ENCODE peak calls at places on chromosome 11, in seven cellular contexts. B is HFFc6; W is AG04449; Y is GM23338; C is thoracic aorta; R is astrocyte of the spinal cord; H is CD8-positive, alpha-beta T cell. D is an unnamed sample.

GRCh38 chr11:61152816-61153592 is 8.2 kb downstream of the VPS37C start:
- DNase-seq in B (peak), W (peak), Y (no peak), C (no peak), R (peak), H (no peak), D (no peak)

GRCh38 chr11:46680164-46680760 is 20.2 kb downstream of the ARHGAP1 start:
- DNase-seq in B (no peak), W (no peak), Y (no peak), C (no peak), R (no peak), H (no peak), D (no peak)

GRCh38 chr11:2138075-2138435 is 1.1 kb downstream of the IGF2 start:
- DNase-seq in B (no peak), W (no peak), Y (peak), C (no peak), R (no peak), H (no peak), D (no peak)

GRCh38 chr11:68052137-68052873 is 13.5 kb downstream of the TCIRG1 start:
- DNase-seq in B (no peak), W (no peak), Y (no peak), C (no peak), R (no peak), H (no peak), D (peak)

GRCh38 chr11:114785820-114786219 is 107.5 kb downstream of the NXPE2 start:
- DNase-seq in B (no peak), W (no peak), Y (no peak), C (no peak), R (no peak), H (no peak), D (no peak)

GRCh38 chr11:65225284-65226102 is 36.3 kb upstream of the POLA2 start:
- DNase-seq in B (peak), W (no peak), Y (peak), C (no peak), R (peak), H (peak), D (peak)

GRCh38 chr11:9755561-9755960 is 91.7 kb downstream of the SWAP70 start:
- DNase-seq in B (peak), W (peak), Y (no peak), C (no peak), R (peak), H (no peak), D (no peak)

GRCh38 chr11:5631969-5632635 is 7.3 kb downstream of the TRIM34 start:
- DNase-seq in B (no peak), W (no peak), Y (no peak), C (no peak), R (no peak), H (no peak), D (no peak)

GRCh38 chr11:35584321-35584720 is 33.9 kb upstream of the FJX1 start:
- DNase-seq in B (peak), W (no peak), Y (no peak), C (no peak), R (peak), H (no peak), D (no peak)

GRCh38 chr11:114440971-114441810 is 1.9 kb downstream of the REXO2 start:
- DNase-seq in B (no peak), W (no peak), Y (no peak), C (no peak), R (no peak), H (no peak), D (no peak)

GRCh38 chr11:110287537-110287936 is 8.9 kb downstream of the RDX start:
- DNase-seq in B (no peak), W (no peak), Y (no peak), C (no peak), R (no peak), H (no peak), D (no peak)

GRCh38 chr11:60831501-60832079 is 10.3 kb upstream of the CCDC86 start:
- DNase-seq in B (peak), W (no peak), Y (no peak), C (no peak), R (peak), H (no peak), D (no peak)

GRCh38 chr11:110176366-110177056 is 83.3 kb downstream of the ZC3H12C start:
- DNase-seq in B (no peak), W (no peak), Y (no peak), C (no peak), R (peak), H (no peak), D (no peak)

GRCh38 chr11:58770627-58771457 is 39.1 kb upstream of the GLYAT start:
- DNase-seq in B (peak), W (no peak), Y (no peak), C (no peak), R (no peak), H (no peak), D (no peak)

GRCh38 chr11:122717264-122717867 is 61.8 kb downstream of the UBASH3B start:
- DNase-seq in B (no peak), W (no peak), Y (no peak), C (no peak), R (no peak), H (peak), D (no peak)

GRCh38 chr11:124917115-124917637 is 1.9 kb upstream of the HEPN1 start:
- DNase-seq in B (no peak), W (no peak), Y (no peak), C (no peak), R (peak), H (no peak), D (no peak)

GRCh38 chr11:128462189-128462588 is 125.2 kb downstream of the ETS1 start:
- DNase-seq in B (no peak), W (no peak), Y (no peak), C (no peak), R (no peak), H (no peak), D (peak)

GRCh38 chr11:86670179-86670578 is 2.2 kb downstream of the ME3 start:
- DNase-seq in B (no peak), W (no peak), Y (no peak), C (no peak), R (no peak), H (no peak), D (no peak)

GRCh38 chr11:45755281-45755859 is 49.6 kb upstream of the SLC35C1 start:
- DNase-seq in B (no peak), W (no peak), Y (peak), C (no peak), R (no peak), H (no peak), D (no peak)

GRCh38 chr11:48354677-48355076 is 11.6 kb downstream of the OR4C5 start:
- DNase-seq in B (no peak), W (no peak), Y (no peak), C (no peak), R (no peak), H (no peak), D (no peak)

GRCh38 chr11:111663820-111664219 is 61.6 kb downstream of the SIK2 start:
- DNase-seq in B (no peak), W (no peak), Y (no peak), C (no peak), R (no peak), H (no peak), D (no peak)

GRCh38 chr11:120181446-120181992 is 29.3 kb upstream of the OAF start:
- DNase-seq in B (no peak), W (no peak), Y (no peak), C (no peak), R (no peak), H (no peak), D (no peak)

GRCh38 chr11:120182790-120183491 is 27.9 kb upstream of the OAF start:
- DNase-seq in B (no peak), W (no peak), Y (peak), C (no peak), R (no peak), H (no peak), D (no peak)

GRCh38 chr11:120182357-120182756 is 28.5 kb upstream of the OAF start:
- DNase-seq in B (no peak), W (no peak), Y (no peak), C (no peak), R (no peak), H (no peak), D (no peak)

GRCh38 chr11:120179071-120179672 is 31.7 kb upstream of the OAF start:
- DNase-seq in B (no peak), W (no peak), Y (no peak), C (no peak), R (no peak), H (no peak), D (no peak)

DNA sequence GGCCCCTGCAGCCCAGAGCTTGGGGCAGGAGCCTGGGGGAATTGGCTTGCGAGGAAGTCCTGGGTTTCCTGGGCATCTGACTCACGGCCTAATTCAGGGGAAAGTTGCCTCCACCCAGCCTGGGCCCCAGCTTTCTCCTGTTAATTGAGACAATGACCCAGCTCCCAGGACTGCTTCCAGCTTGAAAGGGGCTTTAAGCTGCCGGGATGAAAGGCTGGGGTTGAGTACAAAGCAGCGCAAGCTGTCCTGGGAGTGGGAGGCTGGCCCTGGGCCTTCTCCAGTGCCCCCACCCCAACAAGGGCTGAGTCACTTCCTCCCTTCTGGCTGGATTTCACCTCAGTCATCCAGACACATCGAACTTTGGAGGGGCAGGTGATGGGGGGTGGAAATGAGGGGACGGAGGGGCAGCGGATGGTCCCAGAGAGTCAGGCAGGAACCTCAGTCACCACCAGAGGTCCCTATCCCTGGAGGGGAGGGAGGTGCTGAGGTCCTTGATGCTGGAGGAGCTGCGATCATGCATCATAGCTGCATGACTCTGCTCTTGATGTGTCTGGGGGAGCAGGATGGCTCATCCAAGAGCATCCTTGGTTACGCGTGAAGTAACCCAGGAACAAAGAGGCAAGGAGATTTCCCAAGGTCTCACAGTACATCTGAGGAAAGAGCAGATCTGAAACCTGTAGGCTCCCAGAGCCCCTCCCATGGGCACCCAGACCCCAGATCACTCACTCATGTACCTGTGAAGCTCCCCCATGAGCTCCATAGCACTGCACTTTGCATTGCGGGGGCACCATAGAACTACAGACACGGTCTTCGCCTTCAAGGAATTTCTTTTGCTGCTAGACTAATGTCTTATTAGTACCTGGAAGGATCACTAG is 30.0 kb upstream of the OAF start:
- DNase-seq in B (peak), W (no peak), Y (peak), C (no peak), R (peak), H (no peak), D (no peak)
- TF ChIP-seq CTCF in B (peak), W (peak), Y (peak), C (no peak), R (peak), H (no peak), D (no peak)

GRCh38 chr11:103110406-103110805 is 1.2 kb downstream of the DYNC2H1 start:
- DNase-seq in B (peak), W (peak), Y (no peak), C (no peak), R (peak), H (no peak), D (no peak)
- TF ChIP-seq CTCF in B (peak), W (peak), Y (no peak), C (no peak), R (peak), H (no peak), D (no peak)

DNA sequence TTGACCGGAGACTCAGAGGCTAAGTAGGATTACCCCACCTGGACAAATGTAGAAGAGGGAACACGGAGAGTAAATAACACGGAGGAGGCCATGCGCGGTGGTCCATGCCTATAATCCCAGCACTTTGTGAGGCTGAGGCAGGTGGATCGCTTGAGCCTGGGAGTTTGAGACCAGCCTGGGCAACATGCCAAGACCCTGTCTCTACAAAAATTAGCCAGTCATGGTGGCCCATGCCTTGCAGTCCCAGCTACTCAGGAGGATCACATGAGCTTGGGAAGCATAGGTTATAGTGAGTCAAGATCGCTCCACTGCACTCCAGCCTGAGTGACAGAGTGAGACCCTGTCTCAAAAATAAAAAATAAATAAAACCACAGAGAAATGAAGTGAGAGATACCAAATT is 53.9 kb downstream of the AMOTL1 start:
- DNase-seq in B (no peak), W (no peak), Y (no peak), C (no peak), R (no peak), H (no peak), D (no peak)
- TF ChIP-seq CTCF in B (no peak), W (no peak), Y (no peak), C (no peak), R (no peak), H (no peak), D (no peak)

DNA sequence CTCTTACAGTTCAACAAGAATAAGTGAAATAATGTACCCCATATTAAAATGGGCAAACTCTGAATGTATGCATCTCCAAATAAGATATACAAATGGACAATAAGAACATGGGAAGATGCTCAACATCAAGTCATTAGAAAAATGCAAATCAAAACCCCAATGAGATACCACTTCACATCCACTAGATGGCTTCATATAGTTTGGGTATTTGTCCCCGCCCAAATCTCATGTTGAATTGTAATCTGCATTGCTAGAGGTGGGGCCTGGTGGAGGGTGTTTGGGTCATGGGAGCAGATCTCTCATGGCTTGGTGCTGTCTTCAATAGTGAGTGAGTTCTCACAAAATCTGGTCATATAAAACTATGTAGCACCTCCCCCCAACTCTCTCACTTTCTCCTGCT is 5.7 kb downstream of the MPZL2 start:
- DNase-seq in B (no peak), W (no peak), Y (peak), C (no peak), R (no peak), H (no peak), D (no peak)
- TF ChIP-seq CTCF in B (peak), W (no peak), Y (peak), C (no peak), R (peak), H (no peak), D (no peak)

D was measured in upper lobe of left lung.